ENCODE peak calls at places on chromosomes 5 and 9, in eight cellular contexts. C is A673; Y is psoas muscle; M is cardiac muscle cell; N is astrocyte; T is uterus; V is tibial artery; F is CD8-positive, alpha-beta memory T cell. X is an unnamed sample.

GRCh38 chr5:172055421-172055820 is 49.0 kb upstream of the FBXW11 start:
- DNase-seq in C (no peak), Y (no peak), M (no peak), N (no peak), T (no peak), V (no peak), F (no peak), X (no peak)

GRCh38 chr5:133222040-133222439 is 170.2 kb downstream of the HSPA4 start:
- DNase-seq in C (no peak), Y (no peak), M (no peak), N (no peak), T (no peak), V (no peak), F (no peak), X (no peak)

GRCh38 chr9:111798786-111799185 is 4.0 kb upstream of the SHOC1 start:
- DNase-seq in C (no peak), Y (no peak), M (no peak), N (peak; percentile 40), T (no peak), V (no peak), F (no peak), X (no peak)

GRCh38 chr9:88198346-88198807 is 60.1 kb upstream of the SPATA31C2 start:
- DNase-seq in C (peak; percentile 96), Y (no peak), M (no peak), N (peak; percentile 72), T (peak; percentile 32), V (peak; percentile 43), F (no peak), X (no peak)

GRCh38 chr5:72752909-72753308 is 63.6 kb upstream of the TNPO1 start:
- DNase-seq in C (no peak), Y (no peak), M (no peak), N (no peak), T (no peak), V (no peak), F (no peak), X (no peak)

GRCh38 chr9:136940526-136941230 is 3.9 kb downstream of the FBXW5 start:
- DNase-seq in C (no peak), Y (peak; percentile 55), M (no peak), N (no peak), T (peak; percentile 13), V (no peak), F (no peak), X (no peak)

GRCh38 chr5:132083065-132083678 is 9.6 kb downstream of the CSF2 start:
- DNase-seq in C (no peak), Y (peak; percentile 29), M (no peak), N (no peak), T (no peak), V (no peak), F (no peak), X (no peak)

GRCh38 chr5:94360382-94360781 is 258.0 kb downstream of the KIAA0825 start:
- DNase-seq in C (no peak), Y (no peak), M (no peak), N (no peak), T (no peak), V (no peak), F (no peak), X (no peak)

GRCh38 chr5:98705841-98706240 is 67.6 kb upstream of the RGMB start:
- DNase-seq in C (no peak), Y (no peak), M (no peak), N (peak; percentile 17), T (no peak), V (no peak), F (no peak), X (no peak)

GRCh38 chr9:35835766-35836165 is 6.7 kb downstream of the TMEM8B start:
- DNase-seq in C (no peak), Y (no peak), M (no peak), N (no peak), T (no peak), V (no peak), F (no peak), X (no peak)

GRCh38 chr5:14870347-14871083 is 1.1 kb downstream of the ANKH start:
- DNase-seq in C (no peak), Y (peak; percentile 55), M (no peak), N (no peak), T (peak; percentile 19), V (no peak), F (peak; percentile 49), X (no peak)

GRCh38 chr5:58042933-58043606 is 416.8 kb downstream of the PLK2 start:
- DNase-seq in C (no peak), Y (no peak), M (no peak), N (peak; percentile 44), T (no peak), V (no peak), F (no peak), X (no peak)

GRCh38 chr9:128372188-128372641 is 1.0 kb downstream of the URM1 start:
- DNase-seq in C (no peak), Y (no peak), M (no peak), N (no peak), T (no peak), V (no peak), F (no peak), X (no peak)

GRCh38 chr5:179624841-179625271 is 1.4 kb upstream of the HNRNPH1 start:
- DNase-seq in C (no peak), Y (no peak), M (no peak), N (no peak), T (no peak), V (peak; percentile 23), F (no peak), X (no peak)

GRCh38 chr9:96293481-96293880 is 8.5 kb downstream of the HSD17B3 start:
- DNase-seq in C (peak; percentile 12), Y (no peak), M (no peak), N (peak; percentile 24), T (no peak), V (no peak), F (no peak), X (no peak)

DNA sequence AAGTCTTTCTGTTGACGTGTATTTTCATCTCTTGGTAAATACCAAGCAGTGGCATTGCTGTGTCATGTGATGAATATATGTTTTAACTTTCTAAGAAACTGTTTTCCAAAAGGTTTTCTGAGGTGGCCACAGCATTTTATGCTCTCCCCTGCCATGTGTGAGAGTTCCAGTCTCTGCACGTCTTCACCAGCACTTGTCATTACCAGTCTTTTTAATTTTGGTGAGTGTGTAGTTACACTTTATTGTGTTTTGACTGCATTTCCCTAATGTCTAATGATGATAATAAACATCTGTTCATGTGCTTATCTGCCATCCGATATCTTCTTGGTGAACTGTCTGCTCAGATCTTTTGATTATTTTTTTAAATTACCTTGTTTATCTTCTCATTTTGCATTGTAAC is 27.4 kb upstream of the GADD45G start:
- DNase-seq in C (no peak), Y (no peak), M (no peak), N (no peak), T (no peak), V (no peak), F (no peak), X (no peak)
- H3K4me1 ChIP-seq in C (no peaks in the 10 kb centered on the region), Y (no peaks in the 10 kb centered on the region), M (no peaks in the 10 kb centered on the region), N (no peaks in the 10 kb centered on the region), T (no peaks in the 10 kb centered on the region), V (no peaks in the 10 kb centered on the region), F (peaks cover 7% of the 10 kb centered on the region), X (no peaks in the 10 kb centered on the region)

GRCh38 chr9:134344821-134345310 is 18.6 kb downstream of the RXRA start:
- DNase-seq in C (no peak), Y (no peak), M (no peak), N (no peak), T (no peak), V (no peak), F (no peak), X (no peak)

GRCh38 chr9:134344068-134344820 is 18.0 kb downstream of the RXRA start:
- DNase-seq in C (peak; percentile 45), Y (no peak), M (no peak), N (peak; percentile 51), T (no peak), V (peak; percentile 78), F (peak; percentile 17), X (no peak)

GRCh38 chr9:134346840-134347239 is 20.6 kb downstream of the RXRA start:
- DNase-seq in C (no peak), Y (no peak), M (no peak), N (no peak), T (no peak), V (no peak), F (no peak), X (no peak)

GRCh38 chr9:134346151-134346550 is 19.9 kb downstream of the RXRA start:
- DNase-seq in C (no peak), Y (peak; percentile 81), M (no peak), N (no peak), T (no peak), V (no peak), F (no peak), X (no peak)

DNA sequence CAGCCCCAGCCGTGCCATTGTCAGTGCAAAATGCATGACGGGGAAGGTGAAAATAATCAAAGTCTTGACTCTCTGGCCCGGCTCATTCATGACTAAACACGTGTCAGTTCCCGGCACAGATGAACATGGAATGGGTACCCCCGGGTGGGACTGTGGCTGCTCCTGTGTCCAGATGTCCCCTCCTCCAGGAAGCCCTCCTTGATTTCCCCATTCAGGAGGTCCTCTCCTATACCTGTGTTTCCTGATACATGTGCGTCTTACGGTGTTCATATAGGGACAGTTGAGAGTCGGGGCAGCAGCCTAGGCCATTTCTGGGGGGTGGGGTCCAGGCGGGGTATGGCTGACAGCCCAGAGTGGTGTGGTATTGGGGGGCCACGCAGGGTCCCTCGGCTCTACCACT is 19.5 kb downstream of the RXRA start:
- DNase-seq in C (no peak), Y (no peak), M (no peak), N (no peak), T (no peak), V (no peak), F (no peak), X (no peak)
- H3K4me1 ChIP-seq in C (peaks cover 45% of the 10 kb centered on the region), Y (peaks cover 100% of the 10 kb centered on the region), M (peaks cover 13% of the 10 kb centered on the region), N (peaks cover 9% of the 10 kb centered on the region), T (peaks cover 17% of the 10 kb centered on the region), V (no peaks in the 10 kb centered on the region), F (no peaks in the 10 kb centered on the region), X (no peaks in the 10 kb centered on the region)

DNA sequence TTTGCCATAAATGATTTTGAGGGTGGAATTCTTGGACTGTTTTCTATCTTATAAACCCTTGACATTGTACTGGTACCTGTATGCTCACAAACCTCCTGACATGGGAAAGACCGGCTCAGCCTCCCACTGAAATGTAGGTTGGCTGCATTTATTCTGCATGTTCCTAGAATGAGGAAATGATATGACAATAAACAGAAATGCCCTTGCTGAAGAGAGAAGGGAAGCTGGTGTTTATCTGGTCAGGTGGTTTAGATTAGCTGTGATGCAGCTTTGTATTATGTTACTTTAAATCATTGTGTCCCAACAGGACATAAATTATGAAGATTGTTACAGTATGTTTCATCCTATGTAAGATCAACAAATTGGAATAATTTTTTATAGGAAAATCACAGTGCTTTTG is 23.1 kb upstream of the CATSPER3 start:
- DNase-seq in C (no peak), Y (no peak), M (no peak), N (no peak), T (no peak), V (no peak), F (no peak), X (no peak)
- H3K4me1 ChIP-seq in C (no peaks in the 10 kb centered on the region), Y (peaks cover 20% of the 10 kb centered on the region), M (no peaks in the 10 kb centered on the region), N (no peaks in the 10 kb centered on the region), T (no peaks in the 10 kb centered on the region), V (no peaks in the 10 kb centered on the region), F (no peaks in the 10 kb centered on the region), X (no peaks in the 10 kb centered on the region)

GRCh38 chr5:103211858-103212500 is 46.6 kb upstream of the MACIR start:
- DNase-seq in C (peak; percentile 70), Y (no peak), M (no peak), N (no peak), T (no peak), V (no peak), F (no peak), X (no peak)
- H3K4me1 ChIP-seq in C (peaks cover 14% of the 10 kb centered on the region), Y (no peaks in the 10 kb centered on the region), M (no peaks in the 10 kb centered on the region), N (no peaks in the 10 kb centered on the region), T (no peaks in the 10 kb centered on the region), V (no peaks in the 10 kb centered on the region), F (no peaks in the 10 kb centered on the region), X (peaks cover 44% of the 10 kb centered on the region)

GRCh38 chr5:60494144-60494543 is 205.8 kb downstream of the DEPDC1B start:
- DNase-seq in C (no peak), Y (no peak), M (no peak), N (no peak), T (no peak), V (no peak), F (no peak), X (no peak)
- H3K4me1 ChIP-seq in C (no peaks in the 10 kb centered on the region), Y (no peaks in the 10 kb centered on the region), M (no peaks in the 10 kb centered on the region), N (peaks cover 7% of the 10 kb centered on the region), T (no peaks in the 10 kb centered on the region), V (no peaks in the 10 kb centered on the region), F (no peaks in the 10 kb centered on the region), X (no peaks in the 10 kb centered on the region)